ENCODE peak calls at places on chromosomes 11 and 22, in ten cellular contexts. H, I, Y, C, J, K, L, D, Q and E are unnamed samples.

GRCh38 chr22:23786752-23787599 is at the start of gene SMARCB1:
- DNase-seq in H (peak; percentile 92), I (peak; percentile 85), Y (peak; percentile 94), C (peak; percentile 91), J (peak; percentile 70), K (peak; percentile 96), L (peak; percentile 94), D (peak; percentile 96), Q (peak; percentile 98), E (peak; percentile 88)

GRCh38 chr11:10522921-10523320 is 18.1 kb downstream of the RNF141 start:
- DNase-seq in H (no peak), I (no peak), Y (no peak), C (no peak), J (no peak), K (no peak), L (no peak), D (no peak), Q (no peak), E (no peak)

GRCh38 chr11:124920870-124921609 is 2.0 kb downstream of the HEPN1 start:
- DNase-seq in H (peak; percentile 44), I (peak; percentile 22), Y (no peak), C (peak; percentile 86), J (no peak), K (no peak), L (peak; percentile 54), D (peak; percentile 81), Q (peak; percentile 93), E (peak; percentile 27)

GRCh38 chr11:104060004-104060403 is 23.6 kb downstream of the DDI1 start:
- DNase-seq in H (no peak), I (no peak), Y (no peak), C (no peak), J (no peak), K (no peak), L (no peak), D (no peak), Q (no peak), E (no peak)

GRCh38 chr11:119684361-119685072 is 44.5 kb downstream of the NECTIN1 start:
- DNase-seq in H (no peak), I (peak; percentile 13), Y (peak; percentile 31), C (no peak), J (peak; percentile 46), K (no peak), L (no peak), D (no peak), Q (no peak), E (no peak)

GRCh38 chr22:30079952-30080533 is at the start of gene HORMAD2:
- DNase-seq in H (peak; percentile 31), I (no peak), Y (no peak), C (no peak), J (no peak), K (no peak), L (no peak), D (no peak), Q (peak; percentile 83), E (no peak)

GRCh38 chr11:130726647-130727046 is 189.6 kb downstream of the SNX19 start:
- DNase-seq in H (no peak), I (no peak), Y (no peak), C (no peak), J (no peak), K (no peak), L (no peak), D (no peak), Q (peak; percentile 28), E (no peak)

GRCh38 chr11:119369035-119369925 is 12.2 kb downstream of the USP2 start:
- DNase-seq in H (peak; percentile 66), I (no peak), Y (no peak), C (no peak), J (peak; percentile 50), K (no peak), L (no peak), D (peak; percentile 50), Q (no peak), E (no peak)

DNA sequence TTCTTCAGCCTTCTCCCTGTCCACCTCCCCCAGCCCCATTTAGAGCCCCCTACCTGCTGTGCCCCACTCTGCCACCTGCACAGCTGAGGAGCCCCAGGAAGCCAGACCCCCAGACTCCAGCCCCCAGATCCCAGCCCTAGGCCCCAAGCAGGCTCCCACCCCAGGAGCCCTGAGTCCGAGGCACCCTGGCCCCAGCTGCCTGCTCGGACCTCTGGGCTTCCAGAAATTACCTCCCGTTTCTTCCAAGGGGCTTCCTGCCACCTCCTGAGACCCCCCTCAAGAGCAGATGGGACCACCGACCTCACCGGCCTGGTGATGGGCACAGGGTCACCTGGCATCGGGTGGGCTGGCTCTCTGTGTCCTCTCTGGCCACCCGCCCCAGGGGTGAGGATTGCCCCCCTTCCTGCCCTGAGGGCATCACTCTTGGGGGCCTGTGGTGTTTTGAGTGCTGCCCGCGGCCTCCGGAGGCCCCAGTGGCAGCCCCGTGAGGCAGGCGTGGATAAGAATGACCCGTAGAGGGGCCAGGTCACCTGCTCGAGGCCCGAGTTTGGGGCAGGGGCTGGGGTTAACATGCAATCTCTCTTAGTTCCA is 18.3 kb upstream of the TALDO1 start:
- DNase-seq in H (no peak), I (no peak), Y (peak; percentile 6), C (no peak), J (no peak), K (no peak), L (no peak), D (no peak), Q (peak; percentile 58), E (no peak)
- TF ChIP-seq EP300 in H (no peak), I (no peak), Y (no peak), C (no peak), J (no peak), K (no peak), L (no peak), D (no peak), Q (no peak), E (no peak)

DNA sequence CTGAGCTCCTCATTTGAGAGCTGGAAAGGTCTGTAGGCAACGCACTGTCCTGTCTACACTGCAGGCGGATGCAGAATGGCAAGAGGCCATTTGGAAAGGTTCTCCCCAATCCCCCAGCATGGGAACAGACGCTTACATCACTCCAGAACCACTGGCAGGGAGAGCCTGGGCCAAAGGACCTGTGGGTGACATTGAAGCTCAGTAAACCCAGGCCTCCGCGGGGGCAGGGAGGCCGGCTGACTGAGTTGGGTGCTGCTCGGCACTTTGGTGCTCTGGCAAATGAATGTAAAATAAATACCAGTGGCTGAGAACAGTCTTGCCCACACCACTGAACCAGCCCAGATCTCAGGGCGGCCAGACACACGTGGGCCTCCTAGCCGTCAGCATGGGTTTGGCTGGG is 22.4 kb downstream of the TOM1 start:
- DNase-seq in H (no peak), I (no peak), Y (no peak), C (no peak), J (no peak), K (no peak), L (no peak), D (no peak), Q (peak; percentile 29), E (no peak)
- H3K4me1 ChIP-seq in H (no peaks in the 10 kb centered on the region), I (no peaks in the 10 kb centered on the region), Y (no peaks in the 10 kb centered on the region), C (no peaks in the 10 kb centered on the region), J (peaks cover 4% of the 10 kb centered on the region), K (no peaks in the 10 kb centered on the region), L (no peaks in the 10 kb centered on the region), D (no peaks in the 10 kb centered on the region), Q (no peaks in the 10 kb centered on the region), E (no peaks in the 10 kb centered on the region)

GRCh38 chr11:57530596-57531507 is at the start of gene TIMM10:
- DNase-seq in H (peak; percentile 96), I (peak; percentile 95), Y (peak; percentile 87), C (peak; percentile 93), J (peak; percentile 99), K (peak; percentile 99), L (peak; percentile 98), D (peak; percentile 98), Q (peak; percentile 94), E (peak; percentile 86)
- TF ChIP-seq POLR2A in H (peak; percentile 59), I (peak; percentile 18), Y (peak; percentile 80), C (no peak), J (peak; percentile 70), K (no peak), L (peak; percentile 10), D (peak; percentile 37), Q (no peak), E (peak; percentile 52)

DNA sequence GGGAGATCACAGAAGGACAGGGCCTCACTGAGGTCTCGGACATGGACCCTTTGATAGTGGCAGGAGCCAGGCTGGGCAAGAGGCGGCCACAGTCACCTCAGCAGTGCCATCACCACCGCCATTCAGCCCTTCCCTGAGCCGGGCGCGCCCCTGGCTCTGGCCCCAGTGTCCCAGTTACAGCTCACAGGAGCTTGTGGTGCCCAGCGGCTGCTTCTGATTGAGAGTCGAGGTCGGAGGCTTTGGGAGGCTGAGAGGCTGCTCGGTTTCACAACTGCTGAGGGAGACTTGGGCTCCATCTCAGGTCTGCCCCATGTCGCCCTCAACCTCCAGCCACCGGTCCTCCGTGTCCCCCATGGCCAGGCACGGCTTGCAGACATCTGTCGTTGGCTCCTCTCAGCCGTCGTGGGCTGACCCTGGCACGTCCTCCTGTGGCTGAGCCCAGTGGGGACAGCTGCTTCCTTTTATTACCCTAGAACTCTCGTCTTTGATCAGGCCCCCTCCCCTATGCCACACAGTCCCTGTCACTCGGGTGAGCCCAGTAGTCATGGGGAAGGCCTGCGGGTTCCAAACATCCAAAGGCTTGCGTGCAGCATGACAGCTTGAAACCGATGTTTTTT is 28.5 kb upstream of the PPP6R3 start:
- DNase-seq in H (no peak), I (no peak), Y (no peak), C (no peak), J (no peak), K (no peak), L (no peak), D (no peak), Q (no peak), E (no peak)
- TF ChIP-seq EP300 in H (no peak), I (no peak), Y (no peak), C (no peak), J (no peak), K (no peak), L (no peak), D (no peak), Q (no peak), E (no peak)

GRCh38 chr22:38694049-38694448 is 6.7 kb downstream of the JOSD1 start:
- DNase-seq in H (peak; percentile 72), I (no peak), Y (no peak), C (no peak), J (peak; percentile 72), K (no peak), L (no peak), D (no peak), Q (no peak), E (no peak)
- H3K4me1 ChIP-seq in H (peaks cover 40% of the 10 kb centered on the region), I (peaks cover 45% of the 10 kb centered on the region), Y (peaks cover 23% of the 10 kb centered on the region), C (peaks cover 11% of the 10 kb centered on the region), J (peaks cover 68% of the 10 kb centered on the region), K (peaks cover 40% of the 10 kb centered on the region), L (peaks cover 37% of the 10 kb centered on the region), D (no peaks in the 10 kb centered on the region), Q (peaks cover 47% of the 10 kb centered on the region), E (peaks cover 64% of the 10 kb centered on the region)

GRCh38 chr11:61071208-61071681 is 31.0 kb upstream of the CD5 start:
- DNase-seq in H (peak; percentile 32), I (no peak), Y (no peak), C (no peak), J (no peak), K (no peak), L (no peak), D (peak; percentile 48), Q (no peak), E (no peak)
- TF ChIP-seq POLR2A in H (no peak), I (no peak), Y (no peak), C (no peak), J (no peak), K (no peak), L (no peak), D (no peak), Q (no peak), E (no peak)

DNA sequence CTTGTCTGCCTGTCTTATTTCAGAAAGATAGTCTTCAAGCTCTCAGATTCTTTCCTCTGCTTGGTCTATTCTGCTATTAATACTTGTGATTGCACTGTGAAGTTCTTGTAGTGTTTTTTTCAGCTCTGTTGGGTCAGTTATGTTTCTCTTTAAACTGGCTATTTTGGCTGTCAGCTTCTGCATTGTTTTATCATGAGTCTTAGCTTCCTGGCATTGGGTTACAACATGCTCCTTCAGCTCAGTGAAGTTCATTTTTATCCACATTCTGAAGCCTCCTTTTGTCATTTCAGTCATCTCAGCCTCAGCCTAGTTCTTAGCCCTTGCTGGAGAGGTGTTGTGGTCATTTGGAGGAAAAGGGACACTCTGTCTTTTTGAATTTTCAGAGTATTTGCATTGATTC is 15.5 kb upstream of the DEPDC7 start:
- DNase-seq in H (no peak), I (no peak), Y (no peak), C (no peak), J (no peak), K (no peak), L (no peak), D (no peak), Q (no peak), E (no peak)
- TF ChIP-seq EP300 in H (no peak), I (no peak), Y (no peak), C (no peak), J (no peak), K (no peak), L (no peak), D (no peak), Q (no peak), E (no peak)